ENCODE peak calls at places on chromosomes 11 and 22, in four cellular contexts. Z is foreskin keratinocyte, O is thoracic aorta, M is choroid plexus epithelial cell. X is an unnamed sample.

GRCh38 chr11:31981457-31981856 is 109.4 kb upstream of the RCN1 start:
- DNase-seq in Z (no peak), O (no peak), M (no peak), X (no peak)

GRCh38 chr22:37633693-37634504 is 5.6 kb upstream of the SH3BP1 start:
- DNase-seq in Z (no peak), O (no peak), M (peak), X (peak)

GRCh38 chr22:50051930-50052329 is 6.2 kb downstream of the TTLL8 start:
- DNase-seq in Z (no peak), O (no peak), M (no peak), X (no peak)

GRCh38 chr11:5688482-5688881 is 1.1 kb upstream of the TRIM22 start:
- DNase-seq in Z (no peak), O (no peak), M (no peak), X (no peak)

GRCh38 chr11:439315-440064 is 2.3 kb downstream of the ANO9 start:
- DNase-seq in Z (no peak), O (no peak), M (no peak), X (no peak)

GRCh38 chr11:111329306-111330204 is 31.2 kb downstream of the POU2AF3 start:
- DNase-seq in Z (no peak), O (no peak), M (no peak), X (no peak)

GRCh38 chr22:24068717-24069116 is 57.6 kb downstream of the CABIN1 start:
- DNase-seq in Z (no peak), O (no peak), M (no peak), X (no peak)

GRCh38 chr22:22068657-22069056 is 86.1 kb upstream of the TOP3B start:
- DNase-seq in Z (no peak), O (no peak), M (no peak), X (no peak)

GRCh38 chr11:3707176-3707575 is 36.0 kb upstream of the CHRNA10 start:
- DNase-seq in Z (no peak), O (no peak), M (no peak), X (no peak)

GRCh38 chr22:49972163-49973017 is 11.8 kb downstream of the PIM3 start:
- DNase-seq in Z (no peak), O (peak), M (no peak), X (no peak)

GRCh38 chr22:44550666-44551491 is 52.8 kb upstream of the RTL6 start:
- DNase-seq in Z (no peak), O (no peak), M (peak), X (peak)

GRCh38 chr11:67558084-67558772 is 25.4 kb upstream of the GSTP1 start:
- DNase-seq in Z (no peak), O (peak), M (no peak), X (no peak)

GRCh38 chr11:121503056-121503455 is 50.3 kb upstream of the SORL1-AS1 start:
- DNase-seq in Z (no peak), O (no peak), M (no peak), X (no peak)

GRCh38 chr11:18721576-18722292 is 4.3 kb downstream of the IGSF22 start:
- DNase-seq in Z (peak), O (no peak), M (peak), X (peak)

GRCh38 chr22:46703166-46703995 is 34.7 kb downstream of the CERK start:
- DNase-seq in Z (no peak), O (no peak), M (no peak), X (no peak)

GRCh38 chr11:117823941-117824420 is 563 bp downstream of the FXYD2 start:
- DNase-seq in Z (no peak), O (no peak), M (peak), X (peak)

GRCh38 chr11:117824571-117825537 is at the start of gene FXYD2:
- DNase-seq in Z (no peak), O (no peak), M (no peak), X (peak)

GRCh38 chr11:117822522-117823033 is 2.0 kb downstream of the FXYD2 start:
- DNase-seq in Z (no peak), O (no peak), M (no peak), X (no peak)

GRCh38 chr11:117822031-117822521 is 2.5 kb downstream of the FXYD2 start:
- DNase-seq in Z (no peak), O (no peak), M (peak), X (no peak)

GRCh38 chr11:117823294-117823940 is 1.1 kb downstream of the FXYD2 start:
- DNase-seq in Z (no peak), O (no peak), M (no peak), X (no peak)
- TF ChIP-seq CTCF in Z (peak), O (no peak), M (peak), X (no peak)

GRCh38 chr11:95794086-95794485 is 3.8 kb downstream of the CEP57 start:
- DNase-seq in Z (no peak), O (no peak), M (peak), X (peak)
- TF ChIP-seq CTCF in Z (no peak), O (no peak), M (no peak), X (no peak)

GRCh38 chr22:18990355-18991137 is 54.5 kb upstream of the PRODH start:
- DNase-seq in Z (no peak), O (no peak), M (no peak), X (no peak)

GRCh38 chr22:18985761-18986160 is 49.7 kb upstream of the PRODH start:
- DNase-seq in Z (no peak), O (no peak), M (no peak), X (no peak)

GRCh38 chr22:18984564-18984963 is 48.5 kb upstream of the PRODH start:
- DNase-seq in Z (no peak), O (no peak), M (no peak), X (no peak)

GRCh38 chr22:18988958-18989357 is 52.9 kb upstream of the PRODH start:
- DNase-seq in Z (no peak), O (no peak), M (no peak), X (no peak)

DNA sequence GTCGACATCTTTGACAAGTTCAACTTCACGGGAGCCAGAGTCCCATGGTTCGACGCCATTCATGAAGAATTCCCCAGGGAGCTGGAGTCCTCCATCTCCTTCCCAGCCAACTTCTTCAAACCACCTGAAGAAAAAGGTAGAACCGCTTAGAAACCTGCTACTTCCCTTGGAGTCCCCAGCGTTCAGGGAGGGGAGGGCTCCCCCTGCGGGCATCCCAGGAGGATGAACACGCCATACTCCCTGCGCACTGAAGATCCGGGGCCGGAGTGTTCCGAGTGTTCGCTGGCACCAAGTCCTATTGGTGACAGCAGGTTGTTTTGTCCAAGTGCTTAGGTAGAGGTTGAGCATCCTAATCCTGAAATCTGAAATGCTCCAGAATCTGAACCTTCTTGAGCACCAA is 51.7 kb upstream of the PRODH start:
- DNase-seq in Z (no peak), O (no peak), M (peak), X (peak)
- TF ChIP-seq CTCF in Z (peak), O (no peak), M (peak), X (peak)

DNA sequence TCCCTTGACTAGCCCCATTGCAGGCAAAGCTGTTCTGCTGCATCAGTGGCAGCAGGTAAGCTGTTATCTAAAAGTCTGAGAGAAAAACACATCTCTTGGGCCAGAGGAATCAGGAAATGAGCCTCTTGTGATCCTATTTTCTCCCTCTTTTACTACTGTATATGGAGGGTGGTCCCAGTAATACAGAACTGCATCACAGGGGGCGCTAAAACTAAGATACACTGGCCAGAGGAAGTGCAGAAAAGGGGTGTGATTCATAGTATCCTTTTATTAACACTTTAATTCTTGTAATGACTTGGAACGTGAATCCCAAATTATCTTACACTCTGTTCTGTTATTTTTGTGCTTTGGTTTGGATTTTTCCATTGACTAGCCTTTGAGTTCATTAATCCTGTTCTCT is 8.8 kb upstream of the MED17 start:
- DNase-seq in Z (no peak), O (no peak), M (peak), X (no peak)
- TF ChIP-seq CTCF in Z (peak), O (no peak), M (peak), X (peak)

DNA sequence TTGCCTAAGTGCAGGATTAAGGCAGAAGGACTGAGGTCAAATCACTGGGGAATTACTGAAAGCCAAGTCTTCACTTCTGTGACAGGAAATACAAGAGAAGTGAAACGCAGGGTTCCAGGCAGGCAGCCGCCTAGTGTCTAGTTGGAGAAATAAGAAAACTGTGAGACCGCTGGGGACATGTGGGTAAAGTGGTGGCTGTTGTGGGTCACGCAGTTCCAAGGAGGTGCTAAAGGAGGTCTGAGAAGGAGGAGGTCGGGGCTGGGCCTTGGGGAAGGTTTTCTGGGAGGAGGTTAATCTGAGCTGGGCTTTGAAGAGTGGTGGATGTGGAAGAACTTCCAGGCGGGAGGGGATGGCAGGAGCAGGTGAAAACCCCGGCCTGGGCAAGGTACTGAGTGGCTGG is 11.2 kb downstream of the MCM5 start:
- DNase-seq in Z (no peak), O (no peak), M (no peak), X (no peak)
- TF ChIP-seq CTCF in Z (no peak), O (no peak), M (peak), X (no peak)

GRCh38 chr11:73759520-73760065 is 1.3 kb downstream of the RAB6A start:
- DNase-seq in Z (no peak), O (no peak), M (peak), X (peak)

GRCh38 chr11:73760066-73760679 is 701 bp downstream of the RAB6A start:
- DNase-seq in Z (no peak), O (peak), M (peak), X (peak)

GRCh38 chr11:73760680-73761402 is at the start of gene RAB6A:
- DNase-seq in Z (peak), O (peak), M (peak), X (peak)

GRCh38 chr11:73762732-73763131 is 1.9 kb upstream of the RAB6A start:
- DNase-seq in Z (no peak), O (no peak), M (no peak), X (no peak)

GRCh38 chr11:73761403-73761945 is 600 bp upstream of the RAB6A start:
- DNase-seq in Z (no peak), O (no peak), M (no peak), X (no peak)
- TF ChIP-seq CTCF in Z (no peak), O (no peak), M (no peak), X (no peak)

DNA sequence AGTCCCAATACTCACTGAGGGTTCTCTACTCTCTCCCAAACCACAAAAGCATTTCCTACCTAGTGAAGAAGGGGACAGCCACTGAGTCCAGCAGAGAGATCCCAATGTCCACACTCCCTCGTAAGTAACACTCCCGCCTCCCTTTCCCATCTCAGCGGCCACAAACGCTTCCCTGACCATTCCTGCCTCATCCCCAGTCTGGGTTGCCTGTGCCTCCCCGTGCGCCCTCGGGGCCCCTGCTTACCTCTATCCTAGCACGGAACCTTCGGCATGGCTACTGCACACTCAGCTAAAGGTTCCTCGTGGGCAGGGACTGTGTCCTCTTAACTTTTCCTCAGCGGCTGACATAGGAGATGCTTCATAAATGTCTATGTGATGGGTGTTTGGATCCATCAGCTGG is 1.5 kb downstream of the UPK2 start:
- DNase-seq in Z (no peak), O (no peak), M (no peak), X (no peak)
- TF ChIP-seq CTCF in Z (no peak), O (no peak), M (no peak), X (no peak)

GRCh38 chr11:17353228-17354021 is 1.8 kb downstream of the NCR3LG1 start:
- DNase-seq in Z (peak), O (peak), M (peak), X (peak)

GRCh38 chr11:17352925-17353227 is 1.3 kb downstream of the NCR3LG1 start:
- DNase-seq in Z (peak), O (no peak), M (peak), X (peak)

GRCh38 chr11:17351171-17351509 is 460 bp upstream of the NCR3LG1 start:
- DNase-seq in Z (no peak), O (no peak), M (no peak), X (no peak)

GRCh38 chr11:17350455-17351170 is 987 bp upstream of the NCR3LG1 start:
- DNase-seq in Z (no peak), O (no peak), M (no peak), X (peak)

DNA sequence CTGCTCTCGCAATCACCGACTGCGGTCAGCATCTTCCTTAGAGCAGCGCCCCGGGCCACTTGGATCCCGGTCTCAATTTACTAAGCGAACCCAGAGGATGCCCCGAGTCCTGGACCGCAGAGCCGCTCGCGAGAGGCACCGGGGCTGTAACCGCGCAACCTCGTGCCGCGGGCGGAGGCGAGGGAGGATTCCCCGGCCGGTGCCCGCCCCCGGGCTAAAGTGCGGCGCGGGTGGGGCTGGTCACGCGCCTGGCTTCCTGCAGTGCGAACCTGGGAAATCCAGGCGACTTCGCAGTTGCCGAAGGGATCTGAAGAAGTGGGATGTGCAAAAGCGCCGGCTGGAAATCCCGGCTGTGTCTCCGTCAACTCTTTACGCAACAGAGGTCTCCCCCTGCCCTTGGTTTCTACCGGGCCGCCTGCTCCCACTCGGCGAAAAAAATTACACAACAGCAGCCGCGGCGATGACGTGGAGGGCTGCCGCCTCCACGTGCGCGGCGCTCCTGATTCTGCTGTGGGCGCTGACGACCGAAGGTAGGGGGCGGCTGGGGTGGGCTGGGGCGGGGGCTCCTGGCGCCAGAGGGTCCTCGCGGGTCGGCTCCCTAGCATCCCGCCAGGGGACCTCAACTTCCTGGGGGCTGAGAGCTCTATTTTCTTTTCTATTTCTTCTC is at the start of gene NCR3LG1:
- DNase-seq in Z (no peak), O (peak), M (peak), X (peak)
- TF ChIP-seq CTCF in Z (no peak), O (no peak), M (no peak), X (no peak)